ENCODE peak calls at places on chromosome 3, in eight cellular contexts. X, B, S, U, Y, F, M and W are unnamed samples.

GRCh38 chr3:150763122-150763840 is at the start of gene SIAH2:
- DNase-seq in X (peak), B (peak), S (no peak), U (peak), Y (peak), F (peak), M (peak), W (peak)

GRCh38 chr3:133991209-133991608 is 38.5 kb downstream of the SLCO2A1 start:
- DNase-seq in X (no peak), B (no peak), S (no peak), U (no peak), Y (no peak), F (no peak), M (no peak), W (no peak)

GRCh38 chr3:44355634-44356033 is 17.1 kb downstream of the TCAIM start:
- DNase-seq in X (no peak), B (no peak), S (no peak), U (no peak), Y (no peak), F (no peak), M (no peak), W (no peak)

GRCh38 chr3:79516795-79517194 is 251.0 kb downstream of the ROBO1 start:
- DNase-seq in X (no peak), B (no peak), S (no peak), U (no peak), Y (no peak), F (no peak), M (no peak), W (no peak)

GRCh38 chr3:197532388-197532787 is 23.4 kb downstream of the BDH1 start:
- DNase-seq in X (no peak), B (no peak), S (no peak), U (no peak), Y (no peak), F (no peak), M (no peak), W (no peak)

GRCh38 chr3:57331078-57331477 is 38.6 kb upstream of the ASB14 start:
- DNase-seq in X (no peak), B (no peak), S (no peak), U (no peak), Y (no peak), F (no peak), M (no peak), W (no peak)

GRCh38 chr3:137642831-137643230 is 121.3 kb upstream of the SOX14 start:
- DNase-seq in X (no peak), B (no peak), S (no peak), U (no peak), Y (no peak), F (peak), M (no peak), W (peak)

GRCh38 chr3:56664823-56665222 is 18.2 kb downstream of the TASOR start:
- DNase-seq in X (no peak), B (no peak), S (no peak), U (no peak), Y (no peak), F (no peak), M (no peak), W (no peak)

GRCh38 chr3:49412632-49413337 is 562 bp downstream of the TCTA start:
- DNase-seq in X (no peak), B (no peak), S (no peak), U (no peak), Y (peak), F (peak), M (no peak), W (no peak)

GRCh38 chr3:160667452-160667851 is 9.5 kb upstream of the ARL14 start:
- DNase-seq in X (peak), B (no peak), S (no peak), U (no peak), Y (no peak), F (no peak), M (no peak), W (no peak)

GRCh38 chr3:159280326-159280725 is 478.5 kb downstream of the MFSD1 start:
- DNase-seq in X (no peak), B (no peak), S (no peak), U (no peak), Y (no peak), F (no peak), M (no peak), W (no peak)

GRCh38 chr3:40317061-40317676 is 7.7 kb downstream of the EIF1B start:
- DNase-seq in X (no peak), B (peak), S (peak), U (peak), Y (no peak), F (peak), M (no peak), W (no peak)

GRCh38 chr3:94001191-94001590 is 21.2 kb downstream of the ARL13B start:
- DNase-seq in X (no peak), B (no peak), S (no peak), U (no peak), Y (no peak), F (no peak), M (no peak), W (no peak)

GRCh38 chr3:128971421-128971820 is 22.5 kb downstream of the CFAP92 start:
- DNase-seq in X (no peak), B (no peak), S (no peak), U (no peak), Y (peak), F (no peak), M (no peak), W (no peak)

GRCh38 chr3:133887075-133887950 is 8.4 kb downstream of the RAB6B start:
- DNase-seq in X (no peak), B (no peak), S (no peak), U (no peak), Y (no peak), F (no peak), M (no peak), W (no peak)

GRCh38 chr3:149658444-149659172 is 783 bp upstream of the WWTR1 start:
- DNase-seq in X (peak), B (peak), S (no peak), U (peak), Y (peak), F (peak), M (no peak), W (peak)

GRCh38 chr3:24490151-24490550 is 4.5 kb downstream of the THRB start:
- DNase-seq in X (no peak), B (no peak), S (no peak), U (no peak), Y (no peak), F (no peak), M (no peak), W (no peak)

GRCh38 chr3:34260266-34260990 is 462.0 kb downstream of the PDCD6IP start:
- DNase-seq in X (peak), B (peak), S (peak), U (peak), Y (peak), F (peak), M (no peak), W (peak)

GRCh38 chr3:57961828-57962447 is 46.3 kb upstream of the FLNB start:
- DNase-seq in X (no peak), B (no peak), S (no peak), U (no peak), Y (no peak), F (no peak), M (no peak), W (no peak)

GRCh38 chr3:51719413-51720025 is 12.7 kb downstream of the GRM2 start:
- DNase-seq in X (no peak), B (no peak), S (no peak), U (no peak), Y (no peak), F (no peak), M (no peak), W (no peak)

GRCh38 chr3:152060701-152061100 is 187.3 kb downstream of the SUCNR1 start:
- DNase-seq in X (no peak), B (no peak), S (no peak), U (no peak), Y (no peak), F (peak), M (no peak), W (no peak)

GRCh38 chr3:114272271-114272670 is 21.6 kb upstream of the TIGIT start:
- DNase-seq in X (no peak), B (no peak), S (no peak), U (no peak), Y (no peak), F (no peak), M (no peak), W (no peak)

GRCh38 chr3:5205165-5205941 is 17.8 kb downstream of the EDEM1 start:
- DNase-seq in X (no peak), B (peak), S (no peak), U (peak), Y (no peak), F (no peak), M (no peak), W (no peak)

GRCh38 chr3:117695871-117696270 is 986.3 kb downstream of the TUSC7 start:
- DNase-seq in X (no peak), B (no peak), S (no peak), U (no peak), Y (no peak), F (no peak), M (no peak), W (no peak)

GRCh38 chr3:179063945-179064560 is 7.6 kb downstream of the ZMAT3 start:
- DNase-seq in X (no peak), B (no peak), S (no peak), U (no peak), Y (no peak), F (no peak), M (no peak), W (no peak)

GRCh38 chr3:13393427-13394360 is 26.4 kb downstream of the NUP210 start:
- DNase-seq in X (no peak), B (no peak), S (no peak), U (no peak), Y (no peak), F (no peak), M (no peak), W (no peak)

GRCh38 chr3:111926266-111926676 is 52.6 kb upstream of the ABHD10 start:
- DNase-seq in X (no peak), B (no peak), S (no peak), U (no peak), Y (no peak), F (peak), M (no peak), W (no peak)

GRCh38 chr3:172104471-172105072 is 65.2 kb downstream of the FNDC3B start:
- DNase-seq in X (no peak), B (no peak), S (no peak), U (no peak), Y (no peak), F (peak), M (no peak), W (no peak)

GRCh38 chr3:14791343-14791945 is 27.3 kb upstream of the FGD5 start:
- DNase-seq in X (peak), B (peak), S (peak), U (peak), Y (peak), F (peak), M (no peak), W (no peak)

GRCh38 chr3:50250514-50250913 is 14.5 kb downstream of the GNAI2 start:
- DNase-seq in X (no peak), B (no peak), S (no peak), U (no peak), Y (no peak), F (no peak), M (no peak), W (no peak)

GRCh38 chr3:102089904-102090492 is 240.7 kb downstream of the NFKBIZ start:
- DNase-seq in X (no peak), B (no peak), S (no peak), U (no peak), Y (no peak), F (peak), M (no peak), W (no peak)

GRCh38 chr3:43814461-43814860 is 123.7 kb downstream of the ABHD5 start:
- DNase-seq in X (no peak), B (no peak), S (no peak), U (no peak), Y (no peak), F (no peak), M (no peak), W (no peak)